ENCODE peak calls at places on chromosomes 11 and 22, in four cellular contexts. U is activated naive CD8-positive, alpha-beta T cell treated with anti-CD3 and anti-CD28 coated beads, Interleukin-2, amount 10 ng/mL, durations not matched to agents 7 days and 5 days; X is SW480; C is right cardiac atrium. L is an unnamed sample.

GRCh38 chr22:50302041-50302541 is 5.4 kb downstream of the PLXNB2 start:
- DNase-seq in C (no peak), X (no peak), U (no peak), L (no peak)

GRCh38 chr11:2699185-2699530 is 636 bp downstream of the KCNQ1OT1 start:
- DNase-seq in X (peak; percentile 31), C (no peak), U (peak; percentile 43), L (no peak)

GRCh38 chr11:10032991-10033390 is 261.0 kb downstream of the SBF2 start:
- DNase-seq in C (no peak), X (no peak), U (no peak), L (no peak)

GRCh38 chr11:92295175-92296137 is 70.8 kb downstream of the FAT3 start:
- DNase-seq in X (no peak), C (no peak), U (no peak), L (no peak)

GRCh38 chr11:130544266-130544665 is 95.8 kb downstream of the ADAMTS15 start:
- DNase-seq in U (no peak), X (no peak), C (no peak), L (no peak)

GRCh38 chr11:123184531-123184930 is 10.5 kb downstream of the CLMP start:
- DNase-seq in C (no peak), X (no peak), U (no peak), L (no peak)

GRCh38 chr22:25232301-25232700 is 12.9 kb downstream of the CRYBB2 start:
- DNase-seq in X (no peak), C (no peak), U (no peak), L (no peak)

GRCh38 chr11:112292785-112293407 is 32.2 kb upstream of the PLET1 start:
- DNase-seq in U (no peak), X (no peak), C (no peak), L (no peak)

GRCh38 chr11:117730256-117730800 is 66.7 kb downstream of the DSCAML1 start:
- DNase-seq in C (no peak), X (no peak), U (no peak), L (no peak)